ENCODE peak calls at places on chromosome 11, in five cellular contexts. One of them, this sample, is unnamed.

GRCh38 chr11:119758291-119758690 is 29.3 kb upstream of the NECTIN1 start:
- DNase-seq in heart left ventricle: no peak
- DNase-seq in right lobe of liver: no peak
- DNase-seq in Peyer's patch: no peak
- DNase-seq in psoas muscle: peak
- DNase-seq in this sample: no peak

GRCh38 chr11:9530020-9530628 is 43.3 kb upstream of the WEE1 start:
- DNase-seq in Peyer's patch: no peak
- DNase-seq in right lobe of liver: no peak
- DNase-seq in psoas muscle: no peak
- DNase-seq in heart left ventricle: no peak
- DNase-seq in this sample: no peak

GRCh38 chr11:91104237-91104636 is 881.4 kb upstream of the CHORDC1 start:
- DNase-seq in heart left ventricle: no peak
- DNase-seq in psoas muscle: no peak
- DNase-seq in right lobe of liver: no peak
- DNase-seq in Peyer's patch: no peak
- DNase-seq in this sample: no peak

GRCh38 chr11:128669491-128669890 is 24.4 kb upstream of the FLI1 start:
- DNase-seq in right lobe of liver: no peak
- DNase-seq in Peyer's patch: no peak
- DNase-seq in psoas muscle: no peak
- DNase-seq in heart left ventricle: no peak
- DNase-seq in this sample: no peak

GRCh38 chr11:33930317-33931021 is 38.6 kb upstream of the LMO2 start:
- DNase-seq in right lobe of liver: no peak
- DNase-seq in Peyer's patch: no peak
- DNase-seq in heart left ventricle: peak
- DNase-seq in psoas muscle: no peak
- DNase-seq in this sample: no peak

GRCh38 chr11:61152816-61153592 is 8.2 kb downstream of the VPS37C start:
- DNase-seq in right lobe of liver: no peak
- DNase-seq in Peyer's patch: no peak
- DNase-seq in psoas muscle: no peak
- DNase-seq in heart left ventricle: no peak
- DNase-seq in this sample: no peak

GRCh38 chr11:92782806-92783205 is 186.6 kb upstream of the MTNR1B start:
- DNase-seq in psoas muscle: no peak
- DNase-seq in right lobe of liver: no peak
- DNase-seq in heart left ventricle: no peak
- DNase-seq in Peyer's patch: no peak
- DNase-seq in this sample: no peak

GRCh38 chr11:101582242-101583052 is 1.4 kb downstream of the TRPC6 start:
- DNase-seq in heart left ventricle: no peak
- DNase-seq in right lobe of liver: no peak
- DNase-seq in Peyer's patch: no peak
- DNase-seq in psoas muscle: peak
- DNase-seq in this sample: no peak

GRCh38 chr11:80297808-80298460 is 857.1 kb upstream of the TENM4 start:
- DNase-seq in psoas muscle: no peak
- DNase-seq in Peyer's patch: no peak
- DNase-seq in right lobe of liver: no peak
- DNase-seq in heart left ventricle: no peak
- DNase-seq in this sample: no peak

GRCh38 chr11:47391077-47391583 is 12.8 kb upstream of the SPI1 start:
- DNase-seq in heart left ventricle: no peak
- DNase-seq in Peyer's patch: peak
- DNase-seq in right lobe of liver: no peak
- DNase-seq in psoas muscle: no peak
- DNase-seq in this sample: no peak

GRCh38 chr11:17778956-17779860 is 44.6 kb downstream of the KCNC1 start:
- DNase-seq in right lobe of liver: peak
- DNase-seq in Peyer's patch: no peak
- DNase-seq in heart left ventricle: no peak
- DNase-seq in psoas muscle: no peak
- DNase-seq in this sample: no peak

GRCh38 chr11:75537740-75538139 is 12.0 kb upstream of the GDPD5 start:
- DNase-seq in Peyer's patch: no peak
- DNase-seq in psoas muscle: no peak
- DNase-seq in right lobe of liver: no peak
- DNase-seq in heart left ventricle: no peak
- DNase-seq in this sample: no peak

GRCh38 chr11:62461740-62462522 is 43.1 kb downstream of the SCGB1A1 start:
- DNase-seq in Peyer's patch: no peak
- DNase-seq in right lobe of liver: no peak
- DNase-seq in heart left ventricle: no peak
- DNase-seq in psoas muscle: no peak
- DNase-seq in this sample: no peak

GRCh38 chr11:48108231-48109045 is 108.2 kb upstream of the OR4B1 start:
- DNase-seq in Peyer's patch: no peak
- DNase-seq in psoas muscle: no peak
- DNase-seq in right lobe of liver: peak
- DNase-seq in heart left ventricle: no peak
- DNase-seq in this sample: no peak

GRCh38 chr11:101880208-101880607 is 34.6 kb upstream of the CEP126 start:
- DNase-seq in Peyer's patch: no peak
- DNase-seq in psoas muscle: no peak
- DNase-seq in right lobe of liver: no peak
- DNase-seq in heart left ventricle: no peak
- DNase-seq in this sample: no peak

GRCh38 chr11:78045851-78046485 is 17.7 kb upstream of the THRSP start:
- DNase-seq in psoas muscle: peak
- DNase-seq in Peyer's patch: peak
- DNase-seq in right lobe of liver: peak
- DNase-seq in heart left ventricle: peak
- DNase-seq in this sample: peak

GRCh38 chr11:47863189-47863892 is 15.2 kb upstream of the NUP160 start:
- DNase-seq in Peyer's patch: no peak
- DNase-seq in heart left ventricle: no peak
- DNase-seq in right lobe of liver: no peak
- DNase-seq in psoas muscle: no peak
- DNase-seq in this sample: no peak

GRCh38 chr11:66842896-66843775 is at the start of gene RCE1:
- DNase-seq in psoas muscle: peak
- DNase-seq in Peyer's patch: peak
- DNase-seq in heart left ventricle: peak
- DNase-seq in right lobe of liver: peak
- DNase-seq in this sample: peak

GRCh38 chr11:63736864-63737263 is 31.7 kb downstream of the ZFTA start:
- DNase-seq in right lobe of liver: no peak
- DNase-seq in Peyer's patch: no peak
- DNase-seq in psoas muscle: no peak
- DNase-seq in heart left ventricle: no peak
- DNase-seq in this sample: no peak

GRCh38 chr11:72776844-72777754 is 16.7 kb downstream of the STARD10 start:
- DNase-seq in right lobe of liver: peak
- DNase-seq in Peyer's patch: no peak
- DNase-seq in heart left ventricle: peak
- DNase-seq in psoas muscle: no peak
- DNase-seq in this sample: peak

GRCh38 chr11:17822021-17822781 is 87.6 kb downstream of the KCNC1 start:
- DNase-seq in right lobe of liver: no peak
- DNase-seq in psoas muscle: no peak
- DNase-seq in Peyer's patch: no peak
- DNase-seq in heart left ventricle: no peak
- DNase-seq in this sample: no peak

GRCh38 chr11:122100222-122101080 is 15.6 kb downstream of the BLID start:
- DNase-seq in Peyer's patch: peak
- DNase-seq in heart left ventricle: peak
- DNase-seq in psoas muscle: peak
- DNase-seq in right lobe of liver: no peak
- DNase-seq in this sample: peak

GRCh38 chr11:122267602-122268001 is 151.6 kb upstream of the BLID start:
- DNase-seq in Peyer's patch: no peak
- DNase-seq in right lobe of liver: no peak
- DNase-seq in heart left ventricle: no peak
- DNase-seq in psoas muscle: no peak
- DNase-seq in this sample: no peak

GRCh38 chr11:84316866-84317560 is 1030.8 kb upstream of the CCDC90B start:
- DNase-seq in heart left ventricle: no peak
- DNase-seq in psoas muscle: no peak
- DNase-seq in Peyer's patch: no peak
- DNase-seq in right lobe of liver: no peak
- DNase-seq in this sample: no peak

GRCh38 chr11:17526931-17527660 is 17.1 kb downstream of the USH1C start:
- DNase-seq in heart left ventricle: no peak
- DNase-seq in Peyer's patch: no peak
- DNase-seq in psoas muscle: no peak
- DNase-seq in right lobe of liver: no peak
- DNase-seq in this sample: no peak

GRCh38 chr11:46917109-46918086 is 952 bp downstream of the LRP4 start:
- DNase-seq in Peyer's patch: peak
- DNase-seq in psoas muscle: no peak
- DNase-seq in heart left ventricle: no peak
- DNase-seq in right lobe of liver: no peak
- DNase-seq in this sample: no peak

GRCh38 chr11:116281173-116282160 is 491.3 kb downstream of the BUD13 start:
- DNase-seq in right lobe of liver: no peak
- DNase-seq in heart left ventricle: no peak
- DNase-seq in Peyer's patch: no peak
- DNase-seq in psoas muscle: no peak
- DNase-seq in this sample: no peak

GRCh38 chr11:77106321-77106720 is 3.7 kb downstream of the OMP start:
- DNase-seq in heart left ventricle: no peak
- DNase-seq in psoas muscle: no peak
- DNase-seq in right lobe of liver: peak
- DNase-seq in Peyer's patch: peak
- DNase-seq in this sample: no peak

GRCh38 chr11:133206313-133207005 is 325.8 kb downstream of the OPCML start:
- DNase-seq in psoas muscle: no peak
- DNase-seq in heart left ventricle: no peak
- DNase-seq in right lobe of liver: no peak
- DNase-seq in Peyer's patch: no peak
- DNase-seq in this sample: no peak

GRCh38 chr11:26522912-26523610 is 49.0 kb downstream of the MUC15 start:
- DNase-seq in heart left ventricle: no peak
- DNase-seq in psoas muscle: no peak
- DNase-seq in right lobe of liver: no peak
- DNase-seq in Peyer's patch: no peak
- DNase-seq in this sample: no peak

GRCh38 chr11:107151579-107151978 is 133.3 kb upstream of the GUCY1A2 start:
- DNase-seq in right lobe of liver: no peak
- DNase-seq in Peyer's patch: no peak
- DNase-seq in heart left ventricle: no peak
- DNase-seq in psoas muscle: no peak
- DNase-seq in this sample: no peak
- H3K27ac ChIP-seq in right lobe of liver: no peak
- H3K27ac ChIP-seq in Peyer's patch: no peak
- H3K27ac ChIP-seq in heart left ventricle: no peak
- H3K27ac ChIP-seq in psoas muscle: no peak
- H3K27ac ChIP-seq in this sample: no peak

DNA sequence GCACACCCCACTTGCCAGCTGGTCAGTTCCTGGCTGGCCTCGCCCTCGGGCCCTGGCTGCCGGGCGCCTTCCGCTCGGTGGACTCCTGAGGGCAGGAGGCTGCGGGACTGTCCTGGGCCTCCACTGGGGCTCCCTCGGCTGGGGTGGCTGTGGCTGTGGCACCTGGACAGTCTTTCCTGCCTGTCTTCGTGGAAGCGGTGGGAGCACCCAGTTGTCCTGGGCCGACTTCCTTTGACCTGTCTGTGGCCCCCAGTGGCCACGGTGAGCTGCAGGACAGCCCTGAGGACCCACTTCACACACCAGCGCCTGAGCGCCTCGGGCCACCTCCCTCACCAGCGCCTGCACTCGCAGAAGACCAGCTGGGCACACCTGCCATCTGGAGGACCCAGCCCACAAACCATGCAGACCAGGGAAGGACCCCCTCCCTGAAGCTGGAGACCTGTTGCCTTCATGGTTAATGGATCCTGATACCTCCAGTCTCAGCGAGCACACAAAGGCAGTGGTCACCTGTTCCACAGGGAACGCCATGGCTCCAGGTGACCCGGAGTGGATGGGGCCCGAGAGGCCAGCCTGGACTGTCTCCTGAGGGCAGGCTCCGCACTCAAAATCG is 1.7 kb upstream of the EPS8L2 start:
- DNase-seq in heart left ventricle: no peak
- DNase-seq in psoas muscle: no peak
- DNase-seq in right lobe of liver: peak
- DNase-seq in Peyer's patch: peak
- DNase-seq in this sample: peak
- H3K4me3 ChIP-seq in heart left ventricle: no peak
- H3K4me3 ChIP-seq in psoas muscle: no peak
- H3K4me3 ChIP-seq in right lobe of liver: peak
- H3K4me3 ChIP-seq in Peyer's patch: peak
- H3K4me3 ChIP-seq in this sample: peak

DNA sequence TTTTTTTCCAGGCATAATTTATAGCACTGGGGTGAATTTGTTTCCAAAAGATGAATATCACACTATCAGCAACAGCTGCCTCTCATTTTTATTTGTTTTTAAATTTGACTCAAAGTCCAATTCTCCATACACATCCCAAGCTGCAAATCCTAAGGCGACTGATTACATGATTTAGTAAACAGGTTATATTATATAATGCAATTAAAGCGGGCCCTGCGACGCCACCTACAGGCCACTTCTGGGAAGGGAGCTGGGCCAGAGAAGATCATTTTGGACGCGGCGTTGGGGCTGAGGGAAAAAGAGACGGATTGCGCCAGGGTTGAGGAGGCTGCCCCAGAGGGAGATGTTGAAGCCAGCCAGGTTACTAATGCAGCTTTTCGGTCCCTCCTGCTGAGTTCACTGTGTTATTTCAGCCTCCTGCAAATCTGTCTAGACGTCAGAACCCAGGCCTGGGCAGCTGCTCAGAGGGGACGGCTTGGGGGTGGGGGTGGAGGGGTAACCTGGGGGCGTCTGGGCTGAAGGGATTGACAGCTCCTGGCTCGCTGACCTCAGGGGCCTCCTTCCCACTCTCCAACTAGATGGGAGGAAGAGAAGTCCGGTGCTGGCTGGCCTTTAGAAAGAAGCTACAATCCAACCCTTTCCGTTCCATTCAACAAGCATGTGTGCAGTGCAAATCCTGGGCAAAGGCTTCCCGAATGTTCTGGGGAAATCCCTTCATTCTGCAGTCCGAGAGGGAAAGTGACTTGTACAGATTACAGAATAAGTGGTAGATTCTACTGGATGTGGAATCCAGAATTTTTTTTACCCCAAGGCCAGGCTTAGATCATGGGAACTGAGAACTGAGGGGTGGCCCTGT is 150.1 kb downstream of the FEZ1 start:
- DNase-seq in heart left ventricle: peak
- DNase-seq in Peyer's patch: peak
- DNase-seq in right lobe of liver: peak
- DNase-seq in psoas muscle: peak
- DNase-seq in this sample: peak
- H3K27ac ChIP-seq in heart left ventricle: peak
- H3K27ac ChIP-seq in Peyer's patch: no peak
- H3K27ac ChIP-seq in right lobe of liver: no peak
- H3K27ac ChIP-seq in psoas muscle: peak
- H3K27ac ChIP-seq in this sample: no peak

DNA sequence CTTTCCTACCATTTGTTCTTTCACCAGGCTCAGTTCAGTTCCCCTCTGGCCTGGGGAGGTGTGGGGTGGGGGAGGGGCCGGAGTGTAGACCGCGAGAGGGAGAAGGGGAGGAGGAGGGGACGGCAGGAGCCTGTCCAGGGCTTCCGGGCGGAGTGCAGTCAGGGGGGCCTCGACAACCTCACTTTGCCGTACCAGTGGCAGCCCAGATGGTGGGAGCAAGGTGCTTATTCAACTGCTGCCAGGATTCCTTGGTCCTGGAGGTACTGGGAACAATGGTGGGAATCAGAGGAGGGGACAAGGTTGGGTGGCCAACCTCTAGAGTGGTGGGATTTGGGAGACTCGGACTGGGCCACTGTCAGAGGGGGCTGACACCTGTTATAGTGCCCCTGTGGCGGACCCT is 1.2 kb downstream of the BACE1 start:
- DNase-seq in psoas muscle: no peak
- DNase-seq in Peyer's patch: no peak
- DNase-seq in right lobe of liver: no peak
- DNase-seq in heart left ventricle: no peak
- DNase-seq in this sample: peak
- H3K4me3 ChIP-seq in psoas muscle: peak
- H3K4me3 ChIP-seq in Peyer's patch: peak
- H3K4me3 ChIP-seq in right lobe of liver: peak
- H3K4me3 ChIP-seq in heart left ventricle: peak
- H3K4me3 ChIP-seq in this sample: peak

This sample was measured in pancreas.